ENCODE peak calls at places on chromosomes 16 and 17, in seven cellular contexts. C, R, Y, U, V, I and Z are unnamed samples.

GRCh38 chr17:56679148-56679766 is 85.8 kb downstream of the NOG start:
- DNase-seq in R (no peak), U (peak), Y (no peak), V (peak), I (no peak), C (peak), Z (no peak)

GRCh38 chr17:35749560-35750412 is 3.3 kb downstream of the GAS2L2 start:
- DNase-seq in R (no peak), I (no peak), U (no peak), Y (no peak), C (peak), V (peak), Z (no peak)

GRCh38 chr16:82960923-82961322 is 334.2 kb downstream of the CDH13 start:
- DNase-seq in R (no peak), V (no peak), I (no peak), Y (no peak), C (no peak), U (no peak), Z (no peak)

GRCh38 chr17:79019260-79019630 is 4.7 kb upstream of the C1QTNF1 start:
- DNase-seq in U (no peak), C (no peak), I (no peak), V (no peak), Y (no peak), R (no peak), Z (no peak)

GRCh38 chr17:31374503-31374902 is 17.0 kb upstream of the RAB11FIP4 start:
- DNase-seq in C (no peak), U (no peak), R (no peak), I (no peak), V (no peak), Y (no peak), Z (no peak)

GRCh38 chr17:41773190-41773588 is 13.3 kb downstream of the JUP start:
- DNase-seq in V (peak), I (no peak), Y (peak), R (peak), C (peak), U (no peak), Z (no peak)

GRCh38 chr16:30997000-30997886 is 12.2 kb downstream of the HSD3B7 start:
- DNase-seq in V (peak), U (peak), I (no peak), R (no peak), Y (peak), C (peak), Z (peak)

GRCh38 chr17:56908061-56908542 is 5.7 kb downstream of the TRIM25 start:
- DNase-seq in U (peak), R (no peak), V (no peak), I (no peak), Y (no peak), C (peak), Z (no peak)

GRCh38 chr17:68906638-68907037 is 48.6 kb downstream of the ABCA8 start:
- DNase-seq in R (no peak), U (no peak), V (peak), I (no peak), C (peak), Y (no peak), Z (no peak)

GRCh38 chr17:3946711-3947235 is 17.5 kb downstream of the ATP2A3 start:
- DNase-seq in V (no peak), U (no peak), R (no peak), C (no peak), I (no peak), Y (no peak), Z (no peak)

GRCh38 chr16:85536411-85537330 is 76.5 kb upstream of the GSE1 start:
- DNase-seq in Y (no peak), C (no peak), V (no peak), I (no peak), U (no peak), R (no peak), Z (no peak)

GRCh38 chr17:52287611-52288010 is 129.1 kb upstream of the CA10 start:
- DNase-seq in Y (no peak), C (no peak), R (no peak), V (no peak), I (no peak), U (no peak), Z (no peak)

GRCh38 chr16:13936596-13937081 is 16.7 kb downstream of the ERCC4 start:
- DNase-seq in R (no peak), Y (peak), V (no peak), I (no peak), C (peak), U (no peak), Z (no peak)

GRCh38 chr17:65403129-65403528 is 158.3 kb downstream of the AXIN2 start:
- DNase-seq in C (no peak), V (no peak), Y (no peak), I (no peak), R (no peak), U (no peak), Z (no peak)

GRCh38 chr16:15771694-15772093 is 85.1 kb downstream of the MYH11 start:
- DNase-seq in V (no peak), Y (no peak), C (no peak), R (no peak), U (no peak), I (no peak), Z (no peak)

GRCh38 chr17:44354582-44355309 is 8.9 kb downstream of the FAM171A2 start:
- DNase-seq in C (no peak), R (no peak), V (peak), Y (peak), I (no peak), U (peak), Z (no peak)

GRCh38 chr17:75346906-75347305 is 57.7 kb upstream of the SLC25A19 start:
- DNase-seq in C (peak), R (no peak), Y (no peak), U (no peak), I (no peak), V (peak), Z (no peak)

GRCh38 chr16:22098538-22099255 is 6.4 kb downstream of the VWA3A start:
- DNase-seq in C (peak), U (peak), R (no peak), I (no peak), V (peak), Y (no peak), Z (peak)

GRCh38 chr16:800834-801488 is 427 bp upstream of the GNG13 start:
- DNase-seq in C (no peak), V (no peak), U (no peak), R (no peak), Y (no peak), I (no peak), Z (no peak)

GRCh38 chr17:866568-867087 is 84.5 kb downstream of the MRM3 start:
- DNase-seq in U (no peak), V (no peak), R (no peak), Y (no peak), I (no peak), C (no peak), Z (no peak)

GRCh38 chr17:50123649-50124349 is 6.2 kb downstream of the SAMD14 start:
- DNase-seq in V (peak), R (no peak), I (no peak), U (no peak), Y (no peak), C (no peak), Z (no peak)

GRCh38 chr17:56231693-56232092 is 78.4 kb downstream of the ANKFN1 start:
- DNase-seq in V (no peak), I (no peak), Y (no peak), C (no peak), R (no peak), U (no peak), Z (no peak)

GRCh38 chr16:10564591-10564990 is 15.8 kb downstream of the EMP2 start:
- DNase-seq in V (no peak), I (no peak), Y (no peak), C (no peak), U (no peak), R (no peak), Z (no peak)

GRCh38 chr16:11497329-11497805 is 89.4 kb downstream of the LITAF start:
- DNase-seq in I (no peak), V (peak), C (peak), Y (peak), U (no peak), R (peak), Z (peak)

GRCh38 chr16:2507052-2507678 is 6.6 kb upstream of the ATP6V0C start:
- DNase-seq in R (no peak), U (peak), Y (no peak), C (no peak), V (no peak), I (no peak), Z (no peak)

GRCh38 chr17:80991645-80992076 is at the start of gene CHMP6:
- DNase-seq in I (no peak), U (peak), R (no peak), Y (peak), C (peak), V (peak), Z (peak)

GRCh38 chr17:71760062-71760720 is 360.6 kb upstream of the SOX9 start:
- DNase-seq in R (no peak), I (no peak), C (peak), V (no peak), Y (no peak), U (no peak), Z (no peak)

GRCh38 chr16:84599528-84600202 is 18.2 kb downstream of the COTL1 start:
- DNase-seq in U (peak), Y (peak), R (no peak), C (peak), V (peak), I (no peak), Z (no peak)

GRCh38 chr16:61555718-61556441 is 480.4 kb downstream of the CDH8 start:
- DNase-seq in C (no peak), I (peak), Y (no peak), U (no peak), V (no peak), R (no peak), Z (no peak)

GRCh38 chr16:57507414-57508083 is 21.3 kb upstream of the DOK4 start:
- DNase-seq in U (no peak), V (peak), R (no peak), Y (no peak), C (no peak), I (no peak), Z (no peak)

GRCh38 chr17:31919802-31920525 is 16.8 kb upstream of the SUZ12 start:
- DNase-seq in I (peak), R (no peak), Y (no peak), U (no peak), V (no peak), C (peak), Z (no peak)

GRCh38 chr17:67995568-67996191 is 589 bp downstream of the C17orf58 start:
- DNase-seq in C (peak), V (peak), I (peak), R (no peak), U (peak), Y (peak), Z (no peak)

GRCh38 chr17:32100971-32101631 is 41.2 kb upstream of the RHOT1 start:
- DNase-seq in Y (no peak), R (no peak), I (no peak), U (no peak), C (no peak), V (no peak), Z (no peak)

GRCh38 chr16:56700195-56700594 is 17.9 kb downstream of the MT1X start:
- DNase-seq in U (no peak), C (no peak), I (no peak), V (no peak), R (no peak), Y (no peak), Z (no peak)

GRCh38 chr17:20721151-20721550 is 141.6 kb downstream of the CDRT15L2 start:
- DNase-seq in U (no peak), I (no peak), V (no peak), Y (no peak), R (no peak), C (peak), Z (no peak)

GRCh38 chr16:78489072-78489471 is 389.6 kb downstream of the WWOX start:
- DNase-seq in R (no peak), U (no peak), V (no peak), C (no peak), I (no peak), Y (no peak), Z (no peak)

GRCh38 chr16:30025574-30025973 is 2.6 kb downstream of the C16orf92 start:
- DNase-seq in I (no peak), V (no peak), C (no peak), U (no peak), R (no peak), Y (no peak), Z (no peak)

GRCh38 chr16:23757937-23758619 is 3.3 kb downstream of the CHP2 start:
- DNase-seq in Y (no peak), R (no peak), I (no peak), C (no peak), U (no peak), V (no peak), Z (no peak)

GRCh38 chr16:23753908-23754593 is 775 bp upstream of the CHP2 start:
- DNase-seq in C (no peak), U (no peak), R (no peak), I (no peak), Y (no peak), V (peak), Z (no peak)

GRCh38 chr16:23754594-23755483 is at the start of gene CHP2:
- DNase-seq in U (peak), I (peak), R (no peak), V (peak), Y (no peak), C (peak), Z (no peak)

GRCh38 chr16:23755484-23755809 is 621 bp downstream of the CHP2 start:
- DNase-seq in U (no peak), I (peak), C (no peak), Y (no peak), V (no peak), R (no peak), Z (no peak)

GRCh38 chr16:23757116-23757515 is 2.3 kb downstream of the CHP2 start:
- DNase-seq in V (no peak), I (no peak), U (no peak), R (no peak), Y (no peak), C (no peak), Z (no peak)
- TF ChIP-seq CTCF in V (no peak), I (no peak), U (no peak), R (no peak), Y (no peak), C (no peak), Z (no peak)

DNA sequence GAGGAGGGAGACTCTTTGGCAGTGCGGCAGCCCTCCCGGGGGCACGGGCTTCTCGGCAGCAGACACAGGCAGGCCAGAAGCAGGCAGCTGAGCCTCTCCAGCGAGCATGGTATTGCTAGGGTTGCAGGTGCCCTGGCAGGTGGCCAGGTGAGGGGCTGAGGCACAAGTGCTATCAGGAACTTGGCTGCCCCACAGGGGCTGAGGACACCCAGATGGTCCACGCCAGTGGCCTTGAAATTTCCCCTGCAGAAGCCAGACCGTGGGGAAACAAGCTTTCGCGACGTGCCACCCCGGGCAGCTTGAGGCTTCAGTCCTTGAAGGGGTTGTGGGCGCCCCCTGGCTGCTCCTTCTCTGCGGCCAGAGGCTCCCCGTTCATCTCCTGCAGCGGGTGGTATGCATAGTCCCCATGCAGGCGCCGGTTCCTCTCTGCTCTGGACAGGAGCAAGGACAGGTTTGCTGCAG is 8.5 kb downstream of the NAGPA start:
- DNase-seq in Y (peak), V (peak), C (no peak), R (no peak), U (no peak), I (no peak), Z (no peak)
- TF ChIP-seq CTCF in Y (no peak), V (peak), C (no peak), R (peak), U (no peak), I (peak), Z (peak)

DNA sequence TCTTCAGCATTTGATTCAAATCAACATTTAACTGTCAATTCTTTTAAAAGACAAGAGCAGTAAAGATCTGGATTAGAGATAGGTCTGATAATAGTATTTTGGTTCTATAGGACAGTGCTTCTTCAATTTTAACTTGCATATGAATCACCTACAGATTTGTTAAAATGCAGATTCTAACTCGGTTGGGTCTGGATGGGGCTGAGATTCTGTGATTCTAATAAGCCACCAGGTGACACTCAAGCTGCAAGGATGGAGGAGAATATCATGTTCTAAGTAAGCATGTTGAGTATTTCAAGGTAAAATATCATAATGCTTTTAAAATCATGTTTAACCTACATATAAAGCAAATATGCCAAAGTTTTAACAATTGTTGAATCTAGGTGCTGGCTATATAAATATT is 15.8 kb downstream of the TSPOAP1 start:
- DNase-seq in I (no peak), U (peak), V (no peak), R (no peak), Y (no peak), C (no peak), Z (no peak)
- TF ChIP-seq CTCF in I (no peak), U (no peak), V (no peak), R (no peak), Y (no peak), C (no peak), Z (no peak)

GRCh38 chr17:77446959-77447634 is 306.3 kb downstream of the SEC14L1 start:
- DNase-seq in I (no peak), C (no peak), U (no peak), V (no peak), Y (no peak), R (no peak), Z (peak)
- TF ChIP-seq CTCF in I (no peak), C (no peak), U (no peak), V (no peak), Y (no peak), R (no peak), Z (no peak)

GRCh38 chr17:13958773-13959172 is 110.5 kb upstream of the COX10 start:
- DNase-seq in Y (no peak), R (no peak), U (no peak), C (no peak), I (no peak), V (no peak), Z (no peak)
- TF ChIP-seq CTCF in Y (no peak), R (no peak), U (no peak), C (no peak), I (no peak), V (no peak), Z (no peak)

GRCh38 chr16:46673320-46674013 is 15.5 kb downstream of the VPS35 start:
- DNase-seq in C (peak), I (no peak), U (peak), V (peak), R (no peak), Y (no peak), Z (no peak)
- TF ChIP-seq CTCF in C (peak), I (peak), U (peak), V (peak), R (peak), Y (no peak), Z (peak)

GRCh38 chr16:81069063-81069462 is 8.0 kb downstream of the C16orf46 start:
- DNase-seq in Y (no peak), C (no peak), V (no peak), U (no peak), I (no peak), R (no peak), Z (no peak)

GRCh38 chr16:81061855-81062608 is 15.0 kb downstream of the C16orf46 start:
- DNase-seq in U (no peak), V (no peak), C (no peak), R (no peak), Y (no peak), I (no peak), Z (no peak)

GRCh38 chr16:81067166-81067565 is 9.9 kb downstream of the C16orf46 start:
- DNase-seq in Y (no peak), R (no peak), V (no peak), C (no peak), U (no peak), I (no peak), Z (no peak)

GRCh38 chr16:81070979-81071378 is 6.1 kb downstream of the C16orf46 start:
- DNase-seq in U (no peak), C (no peak), Y (no peak), V (no peak), I (no peak), R (no peak), Z (no peak)

GRCh38 chr16:81066700-81067099 is 10.3 kb downstream of the C16orf46 start:
- DNase-seq in Y (no peak), C (no peak), U (no peak), V (no peak), I (no peak), R (no peak), Z (no peak)
- TF ChIP-seq CTCF in Y (no peak), C (no peak), U (no peak), V (no peak), I (no peak), R (no peak), Z (no peak)

GRCh38 chr17:61468263-61468907 is 16.2 kb downstream of the TBX4 start:
- DNase-seq in R (no peak), C (no peak), I (peak), Y (no peak), U (no peak), V (no peak), Z (no peak)

GRCh38 chr17:61467416-61468262 is 15.4 kb downstream of the TBX4 start:
- DNase-seq in R (no peak), I (peak), Y (no peak), V (peak), C (peak), U (no peak), Z (no peak)

GRCh38 chr17:61469474-61469873 is 17.3 kb downstream of the TBX4 start:
- DNase-seq in Y (no peak), R (no peak), C (no peak), V (no peak), U (no peak), I (peak), Z (no peak)

GRCh38 chr17:61469949-61470348 is 17.7 kb downstream of the TBX4 start:
- DNase-seq in U (no peak), R (no peak), C (no peak), V (no peak), Y (no peak), I (peak), Z (no peak)

GRCh38 chr17:61470530-61471136 is 18.4 kb downstream of the TBX4 start:
- DNase-seq in V (no peak), C (no peak), U (no peak), Y (no peak), R (no peak), I (peak), Z (no peak)
- TF ChIP-seq CTCF in V (no peak), C (peak), U (no peak), Y (no peak), R (no peak), I (no peak), Z (no peak)